ENCODE peak calls at places on chromosomes 5 and 9, in five cellular contexts. Y is A549, D is RWPE2, P is gastrocnemius medialis, U is PC-3. V is an unnamed sample.

GRCh38 chr5:151072234-151073025 is 8.4 kb downstream of the TNIP1 start:
- ATAC-seq in U (peak), Y (peak), P (peak), D (peak), V (peak)

GRCh38 chr5:113614191-113614590 is 100.7 kb downstream of the YTHDC2 start:
- ATAC-seq in U (no peak), D (peak), Y (no peak), P (no peak), V (no peak)

GRCh38 chr5:108561416-108562204 is 179.7 kb upstream of the FBXL17 start:
- ATAC-seq in P (no peak), Y (no peak), U (no peak), D (no peak), V (no peak)

GRCh38 chr5:35954175-35954574 is 15.8 kb upstream of the CAPSL start:
- ATAC-seq in Y (peak), D (no peak), U (no peak), P (no peak), V (no peak)

GRCh38 chr5:81187885-81188284 is 45.2 kb upstream of the CKMT2 start:
- ATAC-seq in U (no peak), Y (no peak), D (no peak), P (no peak), V (no peak)

GRCh38 chr5:149959406-149960236 is 937 bp upstream of the SLC26A2 start:
- ATAC-seq in U (peak), Y (peak), P (no peak), D (peak), V (no peak)

GRCh38 chr9:21852751-21853150 is 50.3 kb downstream of the MTAP start:
- ATAC-seq in U (no peak), Y (no peak), P (no peak), D (no peak), V (no peak)

GRCh38 chr9:3506164-3506563 is 19.6 kb downstream of the RFX3 start:
- ATAC-seq in P (no peak), U (no peak), Y (no peak), D (no peak), V (no peak)

GRCh38 chr9:75983320-75983719 is 92.8 kb downstream of the PCSK5 start:
- ATAC-seq in Y (no peak), D (no peak), P (no peak), U (no peak), V (no peak)

GRCh38 chr9:89247431-89248370 is 63.3 kb upstream of the CKS2 start:
- ATAC-seq in D (peak), P (no peak), U (peak), Y (no peak), V (no peak)

GRCh38 chr9:124354364-124355031 is 60.7 kb downstream of the PSMB7 start:
- ATAC-seq in D (peak), U (no peak), P (no peak), Y (no peak), V (no peak)

GRCh38 chr9:93118863-93119702 is 15.0 kb downstream of the NINJ1 start:
- ATAC-seq in U (no peak), Y (peak), D (no peak), P (no peak), V (no peak)

GRCh38 chr5:168047043-168047668 is 244.3 kb upstream of the WWC1 start:
- ATAC-seq in D (peak), U (peak), P (no peak), Y (peak), V (no peak)

GRCh38 chr5:145680744-145681143 is 154.4 kb downstream of the PRELID2 start:
- ATAC-seq in Y (no peak), D (no peak), P (no peak), U (no peak), V (no peak)

GRCh38 chr5:66362676-66363075 is 218.6 kb downstream of the SREK1 start:
- ATAC-seq in P (no peak), D (no peak), U (no peak), Y (no peak), V (no peak)

GRCh38 chr5:115487750-115488149 is 56.8 kb downstream of the FEM1C start:
- ATAC-seq in D (no peak), Y (no peak), U (no peak), P (no peak), V (no peak)

GRCh38 chr5:65229841-65230240 is 251.9 kb downstream of the ADAMTS6 start:
- ATAC-seq in U (no peak), D (no peak), Y (no peak), P (no peak), V (no peak)

GRCh38 chr9:32986971-32987370 is 14.5 kb downstream of the APTX start:
- ATAC-seq in U (no peak), D (no peak), Y (no peak), P (no peak), V (no peak)

GRCh38 chr9:34654317-34655083 is 2.5 kb downstream of the IL11RA start:
- ATAC-seq in P (no peak), D (no peak), Y (no peak), U (no peak), V (peak)

GRCh38 chr9:127550751-127551150 is 61.3 kb upstream of the STXBP1 start:
- ATAC-seq in U (no peak), P (no peak), Y (no peak), D (no peak), V (peak)

GRCh38 chr9:99356512-99356971 is 134.5 kb downstream of the SEC61B start:
- ATAC-seq in Y (no peak), U (no peak), P (peak), D (no peak), V (peak)

GRCh38 chr5:14143843-14144585 is 872 bp downstream of the TRIO start:
- ATAC-seq in P (peak), Y (peak), U (peak), D (peak), V (no peak)

GRCh38 chr9:136950656-136951030 is 1.4 kb upstream of the LCN12 start:
- ATAC-seq in P (peak), D (no peak), Y (peak), U (peak), V (no peak)

GRCh38 chr9:27602107-27602836 is 29.0 kb upstream of the C9orf72 start:
- ATAC-seq in D (no peak), P (no peak), U (no peak), Y (no peak), V (no peak)

GRCh38 chr5:158676642-158677489 is 422.9 kb downstream of the EBF1 start:
- ATAC-seq in P (no peak), Y (no peak), U (no peak), D (no peak), V (no peak)

GRCh38 chr5:10590226-10591047 is 26.6 kb downstream of the ANKRD33B start:
- ATAC-seq in D (peak), P (peak), Y (peak), U (peak), V (peak)

GRCh38 chr5:132871885-132872284 is 1.6 kb upstream of the LEAP2 start:
- ATAC-seq in Y (no peak), U (no peak), D (no peak), P (no peak), V (no peak)

GRCh38 chr5:150609843-150610584 is 30.4 kb upstream of the SYNPO start:
- ATAC-seq in U (no peak), P (peak), Y (no peak), D (no peak), V (peak)

GRCh38 chr9:108802967-108803366 is 52.8 kb downstream of the ACTL7B start:
- ATAC-seq in U (no peak), P (no peak), D (no peak), Y (no peak), V (no peak)

GRCh38 chr9:37410969-37411785 is 11.3 kb upstream of the GRHPR start:
- ATAC-seq in D (no peak), P (no peak), Y (peak), U (peak), V (no peak)

GRCh38 chr5:160324885-160325284 is 12.5 kb upstream of the CCNJL start:
- ATAC-seq in U (no peak), Y (no peak), P (no peak), D (no peak), V (no peak)

DNA sequence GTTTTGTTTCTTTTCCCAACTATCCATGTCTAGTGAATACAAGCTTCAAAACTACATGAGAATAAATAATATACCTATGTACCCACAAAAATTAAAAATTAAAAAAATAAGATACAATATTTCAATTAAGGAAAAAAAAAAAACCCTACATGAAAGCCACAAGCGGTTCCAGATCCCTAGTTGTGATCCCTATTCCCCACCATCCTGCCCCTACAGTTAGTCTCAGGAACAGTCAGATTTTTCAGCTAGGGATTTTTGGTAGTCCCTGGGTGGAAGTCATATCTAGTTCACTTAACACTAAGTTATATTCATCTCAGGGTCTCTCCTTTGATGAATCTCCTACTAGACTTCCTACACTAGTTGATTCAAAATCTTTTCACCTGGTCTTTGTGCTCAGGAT is 18.5 kb upstream of the PCDHB1 start:
- ATAC-seq in Y (no peak), U (no peak), P (no peak), D (no peak), V (no peak)
- H3K4me3 ChIP-seq in Y (no peak), U (no peak), P (no peak), D (no peak), V (no peak)

DNA sequence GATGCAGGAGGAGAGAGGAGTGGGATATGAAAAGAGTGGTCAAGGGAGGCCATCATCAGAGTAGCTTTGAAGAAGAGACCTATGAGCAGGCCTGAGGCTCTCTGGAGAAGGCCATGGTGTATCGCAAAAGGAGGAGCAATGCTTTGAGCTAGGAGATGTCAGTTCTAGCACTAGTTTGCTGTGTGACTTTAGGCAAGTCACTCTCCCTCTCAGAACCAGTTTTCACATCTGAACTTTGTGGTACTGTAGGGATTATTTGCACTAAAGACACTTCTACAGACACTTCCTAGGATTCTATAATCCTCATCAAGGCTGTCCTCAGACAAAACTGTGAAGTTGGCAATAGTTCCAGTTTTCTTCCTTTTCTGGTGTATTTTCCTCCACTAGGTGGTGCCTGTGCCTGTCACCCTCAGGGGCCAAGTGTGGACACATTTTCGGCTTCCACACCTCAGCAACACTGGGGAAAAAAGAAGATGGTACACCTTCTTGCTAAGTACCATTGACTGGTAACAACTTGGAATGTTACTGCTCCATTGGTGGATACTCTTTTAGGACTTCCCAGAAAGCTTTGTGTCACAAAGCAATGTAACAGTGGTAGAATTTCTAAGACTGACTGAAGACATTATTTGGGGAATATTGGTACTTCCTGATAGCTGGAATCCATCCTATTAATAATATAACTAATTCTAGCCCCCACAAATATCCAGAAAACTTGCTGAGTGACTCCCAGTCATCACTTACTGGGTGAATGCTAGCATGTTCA is 9.9 kb downstream of the PAPPA start:
- ATAC-seq in P (no peak), Y (no peak), D (no peak), U (no peak), V (no peak)
- TF ChIP-seq CTCF in P (peak), Y (peak), D (peak), U (peak), V (peak)

DNA sequence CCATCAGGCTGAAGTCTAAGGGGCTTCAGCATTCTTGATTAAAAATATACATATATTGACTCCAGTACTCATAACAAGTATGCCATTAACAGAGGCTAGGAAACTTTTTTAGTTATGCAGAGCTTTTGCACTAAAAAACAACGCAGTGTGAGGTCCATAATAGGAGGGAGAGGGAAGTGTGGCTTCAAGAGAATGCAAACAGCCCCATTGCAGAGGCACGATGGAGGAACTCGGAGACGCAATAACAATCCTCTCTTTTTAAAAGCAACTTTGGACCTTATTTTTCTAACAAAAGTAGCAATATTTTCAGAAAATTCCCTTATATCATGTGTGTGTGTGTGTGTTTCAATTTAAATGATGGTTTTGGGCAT is 150.0 kb upstream of the PTCH1 start:
- ATAC-seq in Y (no peak), U (no peak), D (no peak), P (no peak), V (no peak)
- H3K4me3 ChIP-seq in Y (no peak), U (no peak), D (no peak), P (no peak), V (no peak)

DNA sequence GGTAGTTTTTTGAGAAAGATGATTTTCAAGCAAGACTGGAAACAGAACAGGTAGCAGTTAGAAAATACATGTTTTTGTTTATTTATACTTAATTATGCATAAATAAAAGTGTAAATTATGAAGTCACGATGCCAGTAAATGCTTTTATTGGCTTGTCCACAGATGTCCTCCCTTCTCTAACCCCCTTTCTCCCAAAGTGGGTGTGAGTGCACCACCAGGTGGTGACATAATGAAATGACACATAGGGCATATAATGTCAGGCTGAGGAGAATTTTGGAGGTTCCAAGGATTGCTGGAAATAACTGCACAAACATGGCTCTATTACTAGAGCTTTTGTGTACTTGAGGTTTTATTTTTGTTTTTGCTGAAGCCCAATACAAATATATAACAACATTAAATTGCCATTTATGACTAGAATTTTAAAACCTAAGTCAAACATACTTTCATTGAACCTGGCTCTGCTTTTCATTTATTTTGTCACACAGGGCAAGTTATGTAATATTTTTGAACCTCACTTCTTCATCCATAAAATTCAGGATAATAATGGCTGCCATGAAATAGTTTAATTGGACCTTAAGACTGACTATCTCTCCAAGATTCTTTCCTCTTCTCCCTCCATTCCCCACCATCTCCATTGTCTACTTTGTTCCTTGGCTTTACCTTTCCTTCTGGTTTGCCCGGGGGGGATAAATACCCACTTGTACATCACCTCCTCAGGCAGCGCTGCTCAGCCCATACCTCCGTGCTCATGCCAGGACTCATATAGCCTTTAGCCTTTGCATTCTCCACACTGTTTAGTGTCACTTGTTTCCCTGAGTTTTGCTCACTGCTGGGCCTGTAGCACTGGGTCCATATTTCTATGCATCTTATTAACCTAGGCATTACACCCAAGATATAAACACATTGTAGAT is 168.8 kb downstream of the PDE4D start:
- ATAC-seq in D (peak), P (no peak), U (peak), Y (peak), V (no peak)
- TF ChIP-seq CTCF in D (peak), P (peak), U (peak), Y (peak), V (peak)

DNA sequence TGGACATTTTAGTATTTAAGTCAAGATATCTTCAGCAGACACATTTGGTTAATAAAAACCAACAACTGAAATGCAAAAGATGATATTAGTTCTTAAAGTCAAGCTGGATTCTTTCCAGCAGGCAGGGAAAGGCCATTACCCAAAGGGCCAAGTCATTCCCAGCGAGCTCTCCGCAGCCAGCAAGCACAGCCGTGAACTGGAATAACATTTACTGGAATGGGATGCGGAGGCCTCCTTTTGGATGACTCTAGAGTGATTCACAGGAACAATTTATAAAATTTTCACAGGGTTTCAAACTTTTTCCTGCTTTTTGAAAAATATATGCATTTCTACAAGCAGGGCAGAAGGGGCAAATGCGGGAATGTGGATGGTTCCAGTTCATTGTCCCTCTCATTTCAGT is 76.6 kb upstream of the DAB2 start:
- ATAC-seq in P (peak), Y (peak), D (peak), U (peak), V (peak)
- H3K4me3 ChIP-seq in P (no peak), Y (no peak), D (no peak), U (peak), V (no peak)

DNA sequence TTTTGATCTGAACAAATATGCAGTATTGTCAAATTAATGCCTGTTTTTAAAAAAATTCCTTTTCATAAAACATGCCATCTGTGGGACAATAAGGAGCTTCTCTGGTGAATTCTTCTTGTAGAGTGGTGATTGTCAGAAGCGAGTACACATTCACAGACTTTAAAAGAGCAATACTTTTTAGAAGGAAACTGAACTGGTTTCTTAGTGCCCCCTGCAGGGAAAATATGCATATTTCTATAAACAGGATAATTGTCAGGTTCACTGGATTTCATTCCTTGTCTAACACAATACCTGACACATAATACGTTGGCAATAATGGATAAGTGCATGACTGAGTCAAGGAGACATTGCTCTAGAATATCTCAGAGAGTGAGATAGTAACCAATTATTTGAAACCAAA is 133.7 kb downstream of the KIF4B start:
- ATAC-seq in D (no peak), P (no peak), Y (peak), U (no peak), V (no peak)
- TF ChIP-seq CTCF in D (peak), P (no peak), Y (peak), U (peak), V (peak)

V was measured in gastroesophageal sphincter.